ENCODE peak calls at places on chromosomes 12 and 14, in seven cellular contexts. K is NCI-H2081; C is activated CD4-positive, alpha-beta T cell treated with anti-CD3 and anti-CD28 coated beads, Interleukin-2, amount 50 U/mL, for 48 hours; R is prostate gland; O is substantia nigra; V is pancreas; E is T-helper 1 cell. L is an unnamed sample.
A peak's percentile ranks its signal among the peaks of the same experiment; 100 is the strongest.

GRCh38 chr14:93005838-93006237 is 82.9 kb downstream of the CHGA start:
- DNase-seq in C (no peak), O (peak; percentile 75), R (no peak), V (peak; percentile 21), K (no peak), E (no peak), L (no peak)

GRCh38 chr14:72617391-72618011 is 276.4 kb downstream of the DPF3 start:
- DNase-seq in E (no peak), O (no peak), K (no peak), V (no peak), R (no peak), C (no peak), L (no peak)

GRCh38 chr12:92389466-92389865 is 243.8 kb upstream of the BTG1 start:
- DNase-seq in C (no peak), O (no peak), E (no peak), V (no peak), K (no peak), R (no peak), L (no peak)

GRCh38 chr12:116620085-116620734 is 61.0 kb downstream of the MAP1LC3B2 start:
- DNase-seq in O (no peak), E (no peak), C (no peak), R (no peak), V (no peak), K (no peak), L (no peak)

GRCh38 chr12:131755305-131756113 is 44.6 kb downstream of the SFSWAP start:
- DNase-seq in O (no peak), K (peak; percentile 4), C (peak; percentile 33), V (no peak), E (no peak), R (no peak), L (peak; percentile 11)

GRCh38 chr12:43241971-43242370 is 310.0 kb downstream of the ADAMTS20 start:
- DNase-seq in V (no peak), R (no peak), K (no peak), E (no peak), C (no peak), O (no peak), L (no peak)

GRCh38 chr14:37711499-37712475 is 116.4 kb downstream of the TTC6 start:
- DNase-seq in R (no peak), C (no peak), O (no peak), K (no peak), V (no peak), E (no peak), L (no peak)

GRCh38 chr12:117025481-117026151 is 73.6 kb downstream of the TESC start:
- DNase-seq in V (peak; percentile 83), R (peak; percentile 80), O (peak; percentile 68), K (peak; percentile 50), C (peak; percentile 58), E (no peak), L (peak; percentile 51)

GRCh38 chr12:128338344-128338743 is 71.4 kb downstream of the TMEM132C start:
- DNase-seq in V (no peak), O (no peak), K (no peak), C (no peak), R (no peak), E (no peak), L (no peak)

GRCh38 chr14:65403231-65403630 is 9.3 kb upstream of the FUT8 start:
- DNase-seq in R (no peak), C (no peak), O (no peak), K (no peak), E (no peak), V (no peak), L (no peak)

GRCh38 chr12:30301291-30301690 is 394.4 kb downstream of the IPO8 start:
- DNase-seq in E (no peak), R (no peak), O (no peak), V (no peak), K (no peak), C (no peak), L (no peak)

GRCh38 chr12:102955926-102956737 is 1.3 kb upstream of the ASCL1 start:
- DNase-seq in O (peak; percentile 47), E (no peak), C (no peak), R (no peak), K (peak; percentile 59), V (peak; percentile 31), L (no peak)

GRCh38 chr14:23093993-23094665 is 807 bp downstream of the ACIN1 start:
- DNase-seq in E (no peak), R (no peak), C (no peak), O (no peak), V (no peak), K (no peak), L (no peak)

GRCh38 chr12:104473374-104473983 is 16.7 kb downstream of the CHST11 start:
- DNase-seq in R (no peak), C (no peak), K (no peak), V (no peak), E (no peak), O (no peak), L (no peak)

L was measured in NCI-H1436.